ENCODE peak calls at places on chromosomes 13 and 19, in seven cellular contexts. H, W, T, A, G, V and X are unnamed samples.

GRCh38 chr19:47176627-47177090 is 46.0 kb downstream of the SAE1 start:
- DNase-seq in H (no peak), W (no peak), T (peak), A (peak), G (no peak), V (peak), X (no peak)

GRCh38 chr19:41696402-41697197 is 8.5 kb upstream of the CEACAM7 start:
- DNase-seq in H (peak), W (no peak), T (no peak), A (peak), G (no peak), V (peak), X (no peak)

GRCh38 chr19:6534451-6535093 is 3.7 kb downstream of the TNFSF9 start:
- DNase-seq in H (no peak), W (no peak), T (no peak), A (peak), G (peak), V (no peak), X (no peak)

GRCh38 chr19:11849264-11849615 is 714 bp downstream of the ZNF439 start:
- DNase-seq in H (no peak), W (no peak), T (no peak), A (no peak), G (no peak), V (no peak), X (no peak)

GRCh38 chr13:58476176-58476575 is 844.6 kb downstream of the PCDH17 start:
- DNase-seq in H (no peak), W (no peak), T (no peak), A (no peak), G (no peak), V (no peak), X (no peak)

GRCh38 chr19:47095707-47096704 is 17.6 kb downstream of the ZC3H4 start:
- DNase-seq in H (no peak), W (peak), T (no peak), A (peak), G (no peak), V (peak), X (peak)

GRCh38 chr19:2771786-2772674 is 11.0 kb downstream of the SGTA start:
- DNase-seq in H (no peak), W (no peak), T (no peak), A (no peak), G (no peak), V (no peak), X (peak)

GRCh38 chr19:41793414-41793727 is 3.0 kb upstream of the CEACAM3 start:
- DNase-seq in H (no peak), W (no peak), T (no peak), A (no peak), G (no peak), V (no peak), X (no peak)

GRCh38 chr13:30831515-30831914 is 74.6 kb upstream of the MEDAG start:
- DNase-seq in H (no peak), W (no peak), T (no peak), A (no peak), G (no peak), V (no peak), X (no peak)

GRCh38 chr19:50000038-50000890 is 24.9 kb downstream of the VRK3 start:
- DNase-seq in H (no peak), W (no peak), T (peak), A (no peak), G (no peak), V (no peak), X (no peak)

GRCh38 chr13:99067160-99067985 is 89.5 kb upstream of the DOCK9 start:
- DNase-seq in H (no peak), W (no peak), T (no peak), A (peak), G (no peak), V (peak), X (no peak)

GRCh38 chr19:7874080-7874856 is at the start of gene PRR36:
- DNase-seq in H (no peak), W (no peak), T (peak), A (peak), G (peak), V (no peak), X (peak)

GRCh38 chr13:114119196-114119595 is 13.2 kb downstream of the RASA3 start:
- DNase-seq in H (no peak), W (no peak), T (no peak), A (peak), G (peak), V (peak), X (no peak)

GRCh38 chr19:46537136-46538097 is 41.8 kb upstream of the PNMA8B start:
- DNase-seq in H (peak), W (peak), T (peak), A (peak), G (peak), V (peak), X (no peak)

GRCh38 chr13:36778083-36778671 is 40.8 kb upstream of the RFXAP start:
- DNase-seq in H (no peak), W (no peak), T (no peak), A (peak), G (no peak), V (peak), X (no peak)

GRCh38 chr13:48231080-48231479 is 1.9 kb upstream of the ITM2B start:
- DNase-seq in H (no peak), W (no peak), T (no peak), A (no peak), G (no peak), V (no peak), X (no peak)